ENCODE peak calls at places on chromosomes 3 and 15, in four cellular contexts. T, X, Q and U are unnamed samples.
A peak's percentile ranks its signal among the peaks of the same experiment; 100 is the strongest.

GRCh38 chr3:197749315-197749600 is 425 bp upstream of the FYTTD1 start:
- DNase-seq in T (no peak), X (no peak), Q (peak; percentile 66), U (peak; percentile 65)

GRCh38 chr15:62832231-62832630 is 210.3 kb upstream of the TPM1 start:
- DNase-seq in T (no peak), X (no peak), Q (no peak), U (no peak)

GRCh38 chr3:42823351-42823750 is 14.1 kb downstream of the ACKR2 start:
- DNase-seq in T (no peak), X (no peak), Q (no peak), U (no peak)

GRCh38 chr3:71955549-71956373 is 170.8 kb upstream of the PROK2 start:
- DNase-seq in T (no peak), X (peak; percentile 55), Q (peak; percentile 42), U (peak; percentile 87)

GRCh38 chr15:56732135-56732880 is 1.0 kb downstream of the ZNF280D start:
- DNase-seq in T (no peak), X (no peak), Q (no peak), U (peak; percentile 79)

GRCh38 chr3:123330441-123330991 is 118.4 kb downstream of the ADCY5 start:
- DNase-seq in T (no peak), X (peak; percentile 44), Q (no peak), U (no peak)

GRCh38 chr3:184513276-184514150 is 48.1 kb upstream of the EPHB3 start:
- DNase-seq in T (peak; percentile 83), X (peak; percentile 78), Q (peak; percentile 86), U (peak; percentile 94)

GRCh38 chr15:83206387-83206970 is 1.1 kb downstream of the HDGFL3 start:
- DNase-seq in T (no peak), X (no peak), Q (peak; percentile 2), U (no peak)

GRCh38 chr3:39965997-39966396 is 156.6 kb downstream of the MYRIP start:
- DNase-seq in T (no peak), X (no peak), Q (no peak), U (no peak)

GRCh38 chr3:160616721-160617120 is 51.4 kb upstream of the KPNA4 start:
- DNase-seq in T (no peak), X (no peak), Q (no peak), U (peak; percentile 2)

GRCh38 chr15:22980189-22981136 is at the start of gene CYFIP1:
- DNase-seq in T (peak; percentile 47), X (peak; percentile 92), Q (no peak), U (peak; percentile 87)

GRCh38 chr3:118501152-118501551 is 533.5 kb downstream of the IGSF11 start:
- DNase-seq in T (no peak), X (peak; percentile 50), Q (peak; percentile 35), U (peak; percentile 28)

GRCh38 chr3:66259721-66260255 is 39.0 kb downstream of the SLC25A26 start:
- DNase-seq in T (no peak), X (no peak), Q (no peak), U (no peak)

GRCh38 chr3:156553705-156554356 is 1.1 kb downstream of the SSR3 start:
- DNase-seq in T (no peak), X (no peak), Q (no peak), U (no peak)

GRCh38 chr3:130661116-130661515 is 85.5 kb downstream of the PIK3R4 start:
- DNase-seq in T (no peak), X (no peak), Q (no peak), U (no peak)

GRCh38 chr3:126134219-126134975 is 46.0 kb downstream of the ALDH1L1 start:
- DNase-seq in T (peak; percentile 58), X (peak; percentile 54), Q (peak; percentile 49), U (peak; percentile 68)

GRCh38 chr3:64455351-64455750 is 230.1 kb upstream of the PRICKLE2 start:
- DNase-seq in T (no peak), X (no peak), Q (no peak), U (no peak)

GRCh38 chr3:53808496-53808895 is 37.7 kb downstream of the CHDH start:
- DNase-seq in T (no peak), X (no peak), Q (no peak), U (no peak)

GRCh38 chr3:122957707-122958210 is 69.8 kb downstream of the SEMA5B start:
- DNase-seq in T (no peak), X (no peak), Q (no peak), U (peak; percentile 71)

GRCh38 chr3:172378439-172378838 is 69.8 kb downstream of the GHSR start:
- DNase-seq in T (no peak), X (no peak), Q (no peak), U (no peak)

GRCh38 chr15:74598126-74598842 is 17.4 kb upstream of the CLK3 start:
- DNase-seq in T (peak; percentile 91), X (peak; percentile 95), Q (peak; percentile 90), U (peak; percentile 96)

GRCh38 chr3:12588039-12588673 is 31.3 kb downstream of the MKRN2 start:
- DNase-seq in T (no peak), X (no peak), Q (no peak), U (no peak)

GRCh38 chr15:77797270-77797669 is 164.6 kb upstream of the LINGO1 start:
- DNase-seq in T (no peak), X (no peak), Q (no peak), U (no peak)

GRCh38 chr3:121722346-121722745 is 27.2 kb downstream of the GOLGB1 start:
- DNase-seq in T (no peak), X (no peak), Q (no peak), U (no peak)

GRCh38 chr3:189756651-189757078 is 125.5 kb downstream of the TP63 start:
- DNase-seq in T (no peak), X (no peak), Q (no peak), U (no peak)

GRCh38 chr3:171867976-171868375 is 24.8 kb downstream of the TMEM212 start:
- DNase-seq in T (no peak), X (no peak), Q (no peak), U (no peak)

GRCh38 chr3:50912746-50913145 is 238.0 kb downstream of the DOCK3 start:
- DNase-seq in T (no peak), X (no peak), Q (no peak), U (no peak)

GRCh38 chr3:30630238-30631030 is 24.0 kb downstream of the TGFBR2 start:
- DNase-seq in T (no peak), X (no peak), Q (no peak), U (no peak)

GRCh38 chr3:66414846-66415245 is 86.0 kb downstream of the LRIG1 start:
- DNase-seq in T (no peak), X (no peak), Q (no peak), U (no peak)

GRCh38 chr3:155853214-155854146 is 747 bp downstream of the SLC33A1 start:
- DNase-seq in T (peak; percentile 48), X (peak; percentile 72), Q (no peak), U (peak; percentile 41)

GRCh38 chr3:161163297-161163696 is 57.8 kb upstream of the NMD3 start:
- DNase-seq in T (no peak), X (no peak), Q (no peak), U (no peak)

GRCh38 chr3:41881233-41881821 is 80.6 kb downstream of the ULK4 start:
- DNase-seq in T (no peak), X (no peak), Q (no peak), U (peak; percentile 66)

GRCh38 chr3:98602078-98602678 is 8.8 kb upstream of the CPOX start:
- DNase-seq in T (no peak), X (no peak), Q (peak; percentile 51), U (peak; percentile 71)

GRCh38 chr15:62957130-62957529 is 85.4 kb upstream of the TPM1 start:
- DNase-seq in T (no peak), X (no peak), Q (no peak), U (no peak)

GRCh38 chr3:10505050-10505790 is at the start of gene ATP2B2:
- DNase-seq in T (no peak), X (no peak), Q (peak; percentile 15), U (peak; percentile 40)

GRCh38 chr3:166713787-166714186 is 666.3 kb downstream of the ZBBX start:
- DNase-seq in T (no peak), X (no peak), Q (no peak), U (no peak)